ENCODE peak calls at places on chromosomes 7 and 10, in nine cellular contexts. Q, L, Z, T, V, Y, K, E and S are unnamed samples.
A peak's percentile ranks its signal among the peaks of the same experiment; 100 is the strongest.

GRCh38 chr7:29877196-29877595 is 70.9 kb downstream of the WIPF3 start:
- DNase-seq in E (no peak), L (no peak), K (no peak), V (no peak), T (no peak), Y (no peak), Q (no peak), Z (no peak), S (no peak)

GRCh38 chr10:98270786-98271185 is 2.8 kb upstream of the LOXL4 start:
- DNase-seq in V (no peak), T (no peak), E (no peak), Q (no peak), L (no peak), Y (no peak), K (no peak), Z (no peak), S (no peak)

GRCh38 chr10:14560274-14560673 is 214.4 kb downstream of the FAM107B start:
- DNase-seq in V (no peak), Q (peak; percentile 59), T (peak; percentile 75), K (no peak), Z (no peak), E (peak; percentile 74), Y (peak; percentile 85), L (no peak), S (peak; percentile 80)

GRCh38 chr10:88017781-88018180 is 154.4 kb downstream of the PTEN start:
- DNase-seq in Y (no peak), Z (no peak), Q (no peak), L (no peak), K (no peak), T (no peak), E (no peak), V (no peak), S (no peak)

GRCh38 chr7:23216021-23216420 is 30.6 kb upstream of the GPNMB start:
- DNase-seq in L (no peak), T (no peak), E (peak; percentile 85), Y (no peak), Z (no peak), Q (no peak), V (no peak), K (peak; percentile 19), S (no peak)

GRCh38 chr10:3624367-3624766 is 160.6 kb downstream of the KLF6 start:
- DNase-seq in E (no peak), T (peak; percentile 69), Y (peak; percentile 88), Z (peak; percentile 12), K (no peak), Q (peak; percentile 34), V (no peak), L (no peak), S (no peak)

GRCh38 chr7:151891182-151891581 is 14.3 kb upstream of the PRKAG2 start:
- DNase-seq in Q (no peak), T (no peak), V (no peak), Z (no peak), E (no peak), L (no peak), Y (no peak), K (no peak), S (no peak)

GRCh38 chr7:137778511-137778910 is 68.3 kb downstream of the DGKI start:
- DNase-seq in Z (no peak), E (no peak), L (no peak), Q (no peak), T (no peak), Y (no peak), V (no peak), K (no peak), S (no peak)

GRCh38 chr10:73591935-73592699 is 975 bp upstream of the USP54 start:
- DNase-seq in T (peak; percentile 75), L (no peak), Q (peak; percentile 94), Y (no peak), E (peak; percentile 77), K (no peak), Z (no peak), V (peak; percentile 83), S (no peak)

GRCh38 chr10:16155761-16156322 is 281.0 kb upstream of the PTER start:
- DNase-seq in V (no peak), L (no peak), K (no peak), Q (peak; percentile 52), T (no peak), Z (no peak), E (no peak), Y (no peak), S (no peak)

GRCh38 chr10:113713297-113713982 is 33.7 kb downstream of the CASP7 start:
- DNase-seq in V (no peak), E (no peak), Z (no peak), Q (no peak), L (no peak), T (no peak), Y (no peak), K (no peak), S (no peak)

GRCh38 chr10:113716109-113717010 is 35.1 kb upstream of the PLEKHS1 start:
- DNase-seq in E (no peak), L (no peak), V (no peak), Y (no peak), T (no peak), Q (no peak), K (no peak), Z (no peak), S (no peak)

GRCh38 chr10:113720386-113720785 is 31.1 kb upstream of the PLEKHS1 start:
- DNase-seq in T (no peak), K (no peak), Y (no peak), Z (no peak), Q (no peak), L (no peak), E (no peak), V (no peak), S (no peak)

GRCh38 chr10:113718974-113719822 is 32.3 kb upstream of the PLEKHS1 start:
- DNase-seq in T (no peak), V (no peak), E (no peak), L (no peak), Q (no peak), Z (no peak), K (no peak), Y (no peak), S (no peak)
- H3K4me3 ChIP-seq in T (no peak overlapping the region), V (no peak overlapping the region), E (no peak overlapping the region), L (no peak overlapping the region), Q (no peak overlapping the region), Z (no peak overlapping the region), K (no peak overlapping the region), Y (no peak overlapping the region), S (no peak overlapping the region)

DNA sequence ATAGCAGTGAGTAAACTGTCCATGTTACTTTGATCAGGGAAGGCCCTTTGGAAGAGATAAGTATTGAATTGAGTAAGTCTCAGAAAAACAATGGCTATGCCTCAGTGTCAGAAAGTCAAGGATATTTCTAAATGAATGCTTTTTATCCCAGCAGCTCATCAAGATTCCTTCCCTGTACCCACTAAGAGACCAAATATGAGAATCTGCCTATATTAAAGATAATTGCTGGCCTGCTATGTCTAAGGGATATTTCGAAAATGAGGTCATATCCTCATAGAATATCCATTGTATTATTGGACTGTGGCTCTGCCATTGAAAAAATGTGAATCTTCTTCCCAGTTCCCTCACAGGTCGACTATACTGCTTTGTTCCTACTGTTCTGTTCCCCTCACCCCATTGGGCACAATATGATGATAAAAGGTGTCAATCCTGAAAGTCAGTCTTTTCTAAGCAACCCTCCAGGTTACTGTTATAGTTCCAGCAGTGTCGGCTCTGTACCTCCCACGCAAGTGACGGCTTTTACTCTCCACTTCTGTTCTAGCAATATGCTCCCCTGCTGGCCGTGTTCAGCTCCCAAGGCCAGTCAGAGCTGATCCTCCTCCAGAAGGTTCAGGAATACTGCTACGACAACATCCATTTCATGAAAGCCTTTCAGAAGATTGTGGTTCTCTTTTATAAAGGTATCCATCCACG is 51.7 kb downstream of the BZW2 start:
- DNase-seq in Q (no peak), V (no peak), E (no peak), Z (no peak), T (no peak), K (no peak), Y (peak; percentile 62), L (no peak), S (no peak)
- H3K36me3 ChIP-seq in Q (peaks cover 45% of the 10 kb centered on the region), V (peaks cover 61% of the 10 kb centered on the region), E (no peaks in the 10 kb centered on the region), Z (no peaks in the 10 kb centered on the region), T (peaks cover 57% of the 10 kb centered on the region), K (peaks cover 99% of the 10 kb centered on the region), Y (peaks cover 25% of the 10 kb centered on the region), L (peaks cover 9% of the 10 kb centered on the region), S (peaks cover 36% of the 10 kb centered on the region)

DNA sequence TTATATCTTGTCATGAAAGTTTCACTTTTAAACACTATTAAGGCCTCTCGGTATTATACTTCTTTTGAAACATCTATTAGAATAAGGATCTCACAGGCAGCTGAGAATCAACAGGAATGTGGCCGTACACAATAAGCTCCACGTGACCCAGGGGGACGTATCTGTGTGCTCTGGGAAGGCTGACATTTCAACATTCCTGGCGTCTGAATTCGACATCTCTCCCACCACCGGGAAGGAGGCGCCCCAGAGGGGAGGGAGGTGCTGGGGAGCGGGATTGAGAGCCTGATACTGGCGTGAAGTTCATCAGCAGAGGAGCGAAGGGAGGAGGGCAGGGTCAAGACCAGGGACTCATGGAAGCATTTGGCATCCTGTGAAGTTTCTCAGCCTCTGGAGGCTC is 401.3 kb downstream of the DNAJB6 start:
- DNase-seq in Q (peak; percentile 26), Y (no peak), E (no peak), V (no peak), Z (no peak), K (no peak), L (peak; percentile 12), T (no peak), S (no peak)
- H3K4me1 ChIP-seq in Q (no peaks in the 10 kb centered on the region), Y (no peaks in the 10 kb centered on the region), E (no peaks in the 10 kb centered on the region), V (no peaks in the 10 kb centered on the region), Z (no peaks in the 10 kb centered on the region), K (no peaks in the 10 kb centered on the region), L (no peaks in the 10 kb centered on the region), T (no peaks in the 10 kb centered on the region), S (no peaks in the 10 kb centered on the region)

DNA sequence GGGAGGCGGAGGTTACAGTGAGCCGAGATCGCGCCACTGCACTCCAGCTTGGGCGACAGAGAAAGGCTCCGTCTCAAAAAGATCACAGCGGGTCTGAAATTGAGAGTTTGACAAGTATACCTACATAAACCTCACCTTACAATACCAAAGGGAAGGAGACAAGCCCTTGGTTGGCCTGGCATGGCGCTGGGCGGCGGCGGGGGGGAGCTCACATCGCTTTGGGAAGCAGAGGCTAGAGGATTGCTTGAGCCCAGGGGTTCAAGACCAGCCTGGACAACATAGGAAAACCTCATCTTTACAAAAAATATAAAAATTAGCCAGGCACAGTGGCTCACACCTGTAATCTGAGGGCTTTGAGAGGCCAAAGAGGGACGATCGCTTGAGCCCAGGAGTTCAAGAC is 1.1 kb upstream of the ARPC1A start:
- DNase-seq in K (no peak), Y (no peak), E (no peak), Q (no peak), Z (no peak), V (no peak), T (no peak), L (no peak), S (no peak)
- H3K4me3 ChIP-seq in K (peak overlapping the region; percentile 100), Y (no peak overlapping the region), E (peak overlapping the region; percentile 67), Q (peak overlapping the region; percentile 99), Z (no peak overlapping the region), V (peak overlapping the region; percentile 87), T (no peak overlapping the region), L (peak overlapping the region; percentile 85), S (no peak overlapping the region)

DNA sequence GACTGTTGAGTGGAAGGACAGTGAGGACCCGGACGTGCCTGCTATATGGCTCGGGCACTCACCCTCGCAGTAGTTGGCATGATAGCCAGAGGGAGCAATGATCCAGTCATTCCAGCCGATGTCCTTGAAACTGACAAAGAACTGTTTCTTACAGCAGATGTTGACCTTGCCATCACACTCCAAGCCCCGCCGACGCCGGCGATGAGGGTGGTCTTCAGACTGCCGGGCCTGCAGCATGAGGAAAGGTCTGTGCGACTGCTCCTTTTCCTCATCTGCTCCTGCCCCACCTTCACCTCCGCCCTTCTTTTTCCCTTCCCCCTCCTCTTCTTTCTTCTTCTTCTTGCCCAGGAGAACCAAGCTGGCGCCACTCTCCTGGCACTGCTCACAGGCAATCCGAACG is 13.1 kb downstream of the INHBA start:
- DNase-seq in V (no peak), T (no peak), Y (no peak), Q (no peak), Z (no peak), K (no peak), E (no peak), L (no peak), S (no peak)
- H3K36me3 ChIP-seq in V (no peaks in the 10 kb centered on the region), T (peaks cover 86% of the 10 kb centered on the region), Y (peaks cover 40% of the 10 kb centered on the region), Q (no peaks in the 10 kb centered on the region), Z (peaks cover 7% of the 10 kb centered on the region), K (no peaks in the 10 kb centered on the region), E (no peaks in the 10 kb centered on the region), L (no peaks in the 10 kb centered on the region), S (no peaks in the 10 kb centered on the region)